ENCODE peak calls at places on chromosomes 11 and 22, in four cellular contexts. One of them, this sample, is unnamed.

GRCh38 chr11:108527382-108527781 is 29.2 kb upstream of the POGLUT3 start:
- DNase-seq in mesendoderm: no peak
- DNase-seq in H7: no peak
- DNase-seq in Caco-2: no peak
- DNase-seq in this sample: no peak

GRCh38 chr11:121478226-121478894 is 25.6 kb upstream of the SORL1-AS1 start:
- DNase-seq in Caco-2: no peak
- DNase-seq in mesendoderm: no peak
- DNase-seq in H7: no peak
- DNase-seq in this sample: no peak

GRCh38 chr11:37134637-37135036 is 536.6 kb upstream of the RAG2 start:
- DNase-seq in mesendoderm: no peak
- DNase-seq in Caco-2: no peak
- DNase-seq in H7: no peak
- DNase-seq in this sample: no peak

GRCh38 chr11:128331317-128331716 is 256.0 kb downstream of the ETS1 start:
- DNase-seq in mesendoderm: no peak
- DNase-seq in H7: no peak
- DNase-seq in Caco-2: no peak
- DNase-seq in this sample: peak; percentile 4

GRCh38 chr11:63838150-63838681 is 694 bp upstream of the MARK2 start:
- DNase-seq in mesendoderm: peak; percentile 46
- DNase-seq in H7: no peak
- DNase-seq in Caco-2: no peak
- DNase-seq in this sample: no peak

GRCh38 chr11:80651004-80651403 is 1210.2 kb upstream of the TENM4 start:
- DNase-seq in H7: no peak
- DNase-seq in mesendoderm: no peak
- DNase-seq in Caco-2: no peak
- DNase-seq in this sample: no peak

GRCh38 chr11:118142081-118142480 is 10.5 kb downstream of the SCN4B start:
- DNase-seq in mesendoderm: peak; percentile 60
- DNase-seq in H7: no peak
- DNase-seq in Caco-2: peak; percentile 54
- DNase-seq in this sample: no peak

GRCh38 chr22:32354360-32355351 is 3.0 kb upstream of the RFPL3 start:
- DNase-seq in mesendoderm: peak; percentile 74
- DNase-seq in H7: peak; percentile 48
- DNase-seq in Caco-2: no peak
- DNase-seq in this sample: no peak

GRCh38 chr11:19025799-19026406 is 34.6 kb downstream of the MRGPRX2 start:
- DNase-seq in mesendoderm: no peak
- DNase-seq in H7: no peak
- DNase-seq in Caco-2: no peak
- DNase-seq in this sample: no peak

GRCh38 chr11:2769409-2769778 is 69.6 kb upstream of the KCNQ1OT1 start:
- DNase-seq in Caco-2: no peak
- DNase-seq in mesendoderm: no peak
- DNase-seq in H7: no peak
- DNase-seq in this sample: no peak

GRCh38 chr22:48373626-48374173 is 1454.0 kb downstream of the BRD1 start:
- DNase-seq in mesendoderm: no peak
- DNase-seq in Caco-2: no peak
- DNase-seq in H7: no peak
- DNase-seq in this sample: no peak
- H3K4me3 ChIP-seq in mesendoderm: no peak overlapping the region
- H3K4me3 ChIP-seq in Caco-2: no peak overlapping the region
- H3K4me3 ChIP-seq in H7: no peak overlapping the region
- H3K4me3 ChIP-seq in this sample: no peak overlapping the region

GRCh38 chr11:83172551-83172950 is 15.6 kb downstream of the PCF11 start:
- DNase-seq in H7: no peak
- DNase-seq in Caco-2: no peak
- DNase-seq in mesendoderm: no peak
- DNase-seq in this sample: no peak
- H3K4me3 ChIP-seq in H7: no peak overlapping the region
- H3K4me3 ChIP-seq in Caco-2: no peak overlapping the region
- H3K4me3 ChIP-seq in mesendoderm: no peak overlapping the region
- H3K4me3 ChIP-seq in this sample: no peak overlapping the region

DNA sequence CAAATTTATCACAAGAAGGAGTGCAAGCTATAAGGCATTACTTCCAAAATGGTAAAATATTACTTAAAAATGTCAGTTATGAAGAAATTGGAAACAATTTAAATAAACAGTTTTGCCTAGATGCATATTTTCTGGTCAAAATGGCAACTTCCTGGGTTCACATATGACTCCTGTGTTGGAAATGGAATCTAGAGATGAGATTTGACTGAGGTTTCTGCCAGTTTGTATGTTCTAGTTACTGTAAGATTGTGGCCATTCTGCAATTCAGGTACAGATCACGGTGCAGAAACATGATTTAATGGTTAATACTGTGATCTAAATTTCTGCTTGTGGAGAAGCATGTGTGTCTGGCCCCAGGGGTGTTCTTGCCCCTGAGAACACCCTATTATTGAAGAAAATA is 3.4 kb upstream of the OR4C6 start:
- DNase-seq in H7: no peak
- DNase-seq in Caco-2: no peak
- DNase-seq in mesendoderm: no peak
- DNase-seq in this sample: no peak
- H3K4me3 ChIP-seq in H7: no peak overlapping the region
- H3K4me3 ChIP-seq in Caco-2: no peak overlapping the region
- H3K4me3 ChIP-seq in mesendoderm: no peak overlapping the region
- H3K4me3 ChIP-seq in this sample: no peak overlapping the region

GRCh38 chr11:120212259-120212888 is 1.5 kb downstream of the OAF start:
- DNase-seq in H7: no peak
- DNase-seq in mesendoderm: no peak
- DNase-seq in Caco-2: no peak
- DNase-seq in this sample: no peak
- H3K4me3 ChIP-seq in H7: no peak overlapping the region
- H3K4me3 ChIP-seq in mesendoderm: no peak overlapping the region
- H3K4me3 ChIP-seq in Caco-2: peak overlapping the region; percentile 93
- H3K4me3 ChIP-seq in this sample: peak overlapping the region; percentile 71

DNA sequence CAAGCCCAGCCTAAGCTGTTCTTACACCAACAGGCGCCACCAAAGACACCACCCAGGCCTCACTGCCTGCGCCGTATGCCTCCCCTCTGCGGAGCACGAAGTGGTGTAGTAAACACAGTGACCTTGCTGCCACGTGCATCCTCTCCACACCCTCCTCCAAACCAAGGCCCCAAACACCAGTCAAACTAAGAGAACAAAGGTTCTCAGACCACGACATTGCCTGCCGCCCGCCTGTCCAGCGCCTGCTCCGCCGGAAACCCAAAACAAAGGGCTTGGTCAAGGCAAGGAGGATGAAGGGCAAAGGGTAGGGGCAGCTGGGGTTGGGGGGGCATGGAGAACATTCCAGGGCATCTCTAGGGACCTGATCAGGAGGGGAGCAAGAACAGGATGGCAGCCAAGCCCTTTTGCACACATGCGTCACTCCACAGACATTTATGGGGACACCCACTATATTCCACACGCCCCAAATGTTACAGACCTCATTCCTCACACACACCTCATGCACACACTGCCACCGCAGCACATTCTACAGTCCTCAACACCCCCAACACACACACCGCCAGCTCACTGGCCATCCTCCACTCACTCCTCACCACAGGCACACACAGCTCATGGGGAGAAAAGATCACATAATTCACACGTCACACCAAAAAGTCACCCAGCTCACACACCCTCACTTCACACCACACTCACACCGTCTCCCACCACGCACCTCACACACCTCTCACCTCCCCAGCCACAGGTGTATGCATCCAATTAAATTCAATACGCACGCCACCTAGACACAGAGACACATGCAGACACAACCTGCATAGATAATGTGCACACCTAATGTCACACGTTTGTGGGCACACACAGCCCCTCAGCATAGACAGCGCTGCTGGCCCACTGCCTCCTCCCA is 34.5 kb downstream of the PDE2A start:
- DNase-seq in H7: no peak
- DNase-seq in Caco-2: no peak
- DNase-seq in mesendoderm: no peak
- DNase-seq in this sample: no peak
- H3K4me3 ChIP-seq in H7: no peak overlapping the region
- H3K4me3 ChIP-seq in Caco-2: no peak overlapping the region
- H3K4me3 ChIP-seq in mesendoderm: no peak overlapping the region
- H3K4me3 ChIP-seq in this sample: peak overlapping the region; percentile 64

DNA sequence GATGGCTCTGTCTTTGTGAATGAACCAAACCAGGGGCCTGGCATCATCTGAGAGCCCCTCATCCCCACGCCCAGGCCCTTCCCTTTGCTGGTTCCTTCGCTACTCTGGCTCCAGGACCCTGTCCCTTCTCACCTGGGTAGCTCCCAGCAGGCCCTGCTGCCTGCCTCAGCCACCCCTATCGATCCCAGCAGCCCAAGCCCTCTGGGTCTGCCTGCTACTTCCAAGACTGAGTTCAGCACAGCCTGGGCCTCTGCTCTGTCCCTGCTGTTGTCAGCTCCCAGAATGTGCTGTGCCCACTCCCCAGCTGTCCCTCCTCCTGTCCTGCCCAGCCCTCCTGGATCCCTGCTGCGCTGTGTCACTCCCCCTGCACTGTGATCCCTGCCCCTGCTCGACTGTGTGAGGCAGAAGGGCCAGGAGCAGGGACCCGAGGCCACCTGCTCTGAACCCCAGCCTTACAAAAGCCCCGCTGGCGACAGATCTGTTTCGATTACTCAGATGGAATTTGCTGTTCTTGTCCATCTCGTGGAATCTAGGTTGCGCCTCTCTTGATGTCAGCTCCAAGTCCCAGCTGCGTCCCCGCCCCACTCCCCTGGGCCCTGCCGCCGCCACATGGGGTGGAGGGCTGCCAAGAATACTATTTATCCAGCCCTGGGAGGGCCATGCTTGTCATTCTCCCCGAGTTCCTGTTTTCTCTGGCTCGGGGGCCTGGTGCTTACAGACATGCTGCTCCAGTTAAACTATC is 13.0 kb downstream of the MRPL21 start:
- DNase-seq in Caco-2: no peak
- DNase-seq in mesendoderm: no peak
- DNase-seq in H7: no peak
- DNase-seq in this sample: peak; percentile 93
- H3K4me3 ChIP-seq in Caco-2: no peak overlapping the region
- H3K4me3 ChIP-seq in mesendoderm: no peak overlapping the region
- H3K4me3 ChIP-seq in H7: no peak overlapping the region
- H3K4me3 ChIP-seq in this sample: no peak overlapping the region

GRCh38 chr11:20363149-20363499 is 390 bp upstream of the HTATIP2 start:
- DNase-seq in mesendoderm: no peak
- DNase-seq in Caco-2: no peak
- DNase-seq in H7: no peak
- DNase-seq in this sample: no peak
- H3K4me3 ChIP-seq in mesendoderm: no peak overlapping the region
- H3K4me3 ChIP-seq in Caco-2: peak overlapping the region; percentile 62
- H3K4me3 ChIP-seq in H7: peak overlapping the region; percentile 64
- H3K4me3 ChIP-seq in this sample: peak overlapping the region; percentile 85

DNA sequence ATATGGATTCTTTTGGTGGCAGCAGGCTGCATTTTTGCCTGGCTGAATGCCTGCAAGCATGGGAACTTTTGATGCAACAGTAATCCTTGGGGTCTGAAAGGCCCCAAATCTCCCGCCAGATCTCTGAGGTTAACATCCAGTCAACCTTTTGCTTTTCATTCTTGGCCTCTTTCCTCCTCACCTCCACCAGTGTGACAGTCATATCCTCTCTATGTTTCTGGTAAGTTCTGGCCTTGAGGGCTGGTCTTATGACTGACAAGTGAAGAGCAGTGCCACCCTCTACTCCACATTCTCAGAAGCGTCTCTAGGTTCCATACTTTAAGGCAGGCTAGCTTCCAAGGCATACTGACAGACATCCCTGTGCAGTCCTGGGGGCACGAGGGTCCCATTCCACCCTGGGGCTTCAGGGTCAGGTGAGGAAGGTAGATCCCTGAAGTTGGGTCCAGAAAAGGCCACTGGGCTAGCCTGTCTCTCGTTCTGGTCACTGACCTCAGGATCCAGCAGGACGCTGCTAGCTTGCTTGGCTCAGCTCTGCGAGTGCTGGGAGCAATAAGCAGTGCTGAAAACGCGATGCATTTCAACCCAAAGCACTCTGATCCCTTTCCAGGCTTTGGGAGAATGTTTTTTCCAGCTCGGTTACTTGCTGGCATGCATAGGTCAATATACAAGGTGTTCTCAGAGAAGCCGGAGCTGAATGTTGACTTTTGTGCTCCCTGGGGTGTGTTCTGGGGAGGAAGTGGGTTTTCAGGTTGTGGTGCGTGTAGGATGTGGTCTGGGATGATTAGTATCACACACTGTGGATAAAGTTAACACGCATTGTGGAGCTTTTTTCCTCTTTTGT is 75.2 kb downstream of the PTPRJ start:
- DNase-seq in H7: no peak
- DNase-seq in Caco-2: no peak
- DNase-seq in mesendoderm: no peak
- DNase-seq in this sample: no peak
- H3K4me3 ChIP-seq in H7: no peak overlapping the region
- H3K4me3 ChIP-seq in Caco-2: no peak overlapping the region
- H3K4me3 ChIP-seq in mesendoderm: no peak overlapping the region
- H3K4me3 ChIP-seq in this sample: no peak overlapping the region

GRCh38 chr11:22802861-22803260 is 26.7 kb downstream of the SVIP start:
- DNase-seq in mesendoderm: no peak
- DNase-seq in H7: no peak
- DNase-seq in Caco-2: no peak
- DNase-seq in this sample: no peak

GRCh38 chr11:22809893-22810292 is 19.7 kb downstream of the SVIP start:
- DNase-seq in H7: no peak
- DNase-seq in Caco-2: no peak
- DNase-seq in mesendoderm: no peak
- DNase-seq in this sample: no peak

GRCh38 chr11:22808559-22809197 is 20.9 kb downstream of the SVIP start:
- DNase-seq in H7: no peak
- DNase-seq in Caco-2: no peak
- DNase-seq in mesendoderm: no peak
- DNase-seq in this sample: no peak

GRCh38 chr11:22807391-22807790 is 22.2 kb downstream of the SVIP start:
- DNase-seq in Caco-2: no peak
- DNase-seq in H7: no peak
- DNase-seq in mesendoderm: no peak
- DNase-seq in this sample: no peak

GRCh38 chr11:22807855-22808558 is 21.6 kb downstream of the SVIP start:
- DNase-seq in mesendoderm: no peak
- DNase-seq in H7: no peak
- DNase-seq in Caco-2: no peak
- DNase-seq in this sample: no peak
- H3K4me3 ChIP-seq in mesendoderm: no peak overlapping the region
- H3K4me3 ChIP-seq in H7: no peak overlapping the region
- H3K4me3 ChIP-seq in Caco-2: no peak overlapping the region
- H3K4me3 ChIP-seq in this sample: no peak overlapping the region

This sample was measured in esophagus muscularis mucosa.